ENCODE peak calls at places on chromosomes 16 and 17, in six cellular contexts. K is pancreas, O is suprapubic skin, T is stomach, A is IMR-90, I is WERI-Rb-1. C is an unnamed sample. For H3K9me3, the result is how much of the 10 kb centered on the place peaks cover.

GRCh38 chr17:6147054-6147453 is 76.9 kb downstream of the WSCD1 start:
- DNase-seq in O (no peak), K (no peak), A (no peak), T (no peak), I (no peak), C (no peak)

GRCh38 chr17:7029659-7030058 is 6.2 kb upstream of the SLC16A13 start:
- DNase-seq in A (no peak), K (no peak), I (no peak), O (no peak), T (no peak), C (peak)

GRCh38 chr16:1906052-1906845 is 12.0 kb downstream of the HS3ST6 start:
- DNase-seq in K (no peak), O (no peak), T (no peak), A (no peak), I (no peak), C (no peak)

GRCh38 chr17:75383842-75384195 is 21.7 kb downstream of the GRB2 start:
- DNase-seq in K (no peak), A (no peak), T (no peak), O (no peak), I (no peak), C (no peak)

GRCh38 chr17:2690165-2691068 is 21.1 kb downstream of the CLUH start:
- DNase-seq in T (no peak), K (no peak), A (no peak), I (no peak), O (no peak), C (no peak)

GRCh38 chr16:67562918-67563707 is 787 bp downstream of the CTCF start:
- DNase-seq in K (peak), T (peak), O (no peak), A (peak), I (peak), C (peak)

GRCh38 chr16:29994613-29995329 is 646 bp downstream of the HIRIP3 start:
- DNase-seq in T (peak), I (peak), K (peak), A (peak), O (no peak), C (peak)

GRCh38 chr16:67431077-67431804 is at the start of gene HSD11B2:
- DNase-seq in O (no peak), I (peak), T (peak), K (peak), A (peak), C (no peak)

GRCh38 chr16:11562941-11563340 is 23.8 kb downstream of the LITAF start:
- DNase-seq in I (no peak), O (no peak), K (no peak), A (no peak), T (no peak), C (no peak)

GRCh38 chr17:9371019-9371418 is 204.6 kb downstream of the STX8 start:
- DNase-seq in T (no peak), O (no peak), I (no peak), K (peak), A (peak), C (no peak)

GRCh38 chr16:13138528-13138927 is 237.1 kb downstream of the SHISA9 start:
- DNase-seq in T (no peak), A (no peak), I (no peak), O (no peak), K (no peak), C (no peak)

GRCh38 chr16:87345721-87346424 is 28.7 kb upstream of the C16orf95 start:
- DNase-seq in K (no peak), A (no peak), I (no peak), O (no peak), T (no peak), C (no peak)

GRCh38 chr17:36705651-36706436 is 104.5 kb downstream of the MRM1 start:
- DNase-seq in O (no peak), K (no peak), T (peak), I (peak), A (peak), C (peak)

GRCh38 chr16:54501797-54502196 is 215.2 kb upstream of the IRX3 start:
- DNase-seq in I (no peak), O (no peak), K (no peak), T (no peak), A (no peak), C (no peak)

GRCh38 chr16:968620-969019 is 2.2 kb downstream of the LMF1 start:
- DNase-seq in I (no peak), T (no peak), K (no peak), A (no peak), O (no peak), C (no peak)

GRCh38 chr16:88484505-88485365 is 31.7 kb downstream of the ZFPM1 start:
- DNase-seq in K (no peak), A (no peak), I (no peak), T (peak), O (no peak), C (no peak)

GRCh38 chr17:17580662-17581470 is 10.6 kb downstream of the PEMT start:
- DNase-seq in T (no peak), A (peak), I (peak), O (no peak), K (no peak), C (no peak)

GRCh38 chr17:60095830-60096229 is 17.1 kb upstream of the HEATR6 start:
- DNase-seq in T (no peak), A (no peak), O (no peak), K (no peak), I (no peak), C (no peak)

GRCh38 chr17:78496311-78496710 is 80.9 kb downstream of the DNAH17 start:
- DNase-seq in T (no peak), K (no peak), A (no peak), I (no peak), O (no peak), C (no peak)

GRCh38 chr16:1188781-1189189 is 35.9 kb downstream of the CACNA1H start:
- DNase-seq in O (no peak), K (peak), I (no peak), A (peak), T (peak), C (peak)

GRCh38 chr17:50013079-50013478 is 18.1 kb upstream of the DLX3 start:
- DNase-seq in I (no peak), T (peak), O (no peak), A (no peak), K (no peak), C (no peak)

GRCh38 chr17:50009282-50009681 is 14.3 kb upstream of the DLX3 start:
- DNase-seq in K (no peak), A (no peak), I (no peak), T (no peak), O (no peak), C (no peak)

GRCh38 chr17:50018909-50019308 is 23.9 kb upstream of the DLX3 start:
- DNase-seq in O (no peak), K (no peak), A (peak), I (no peak), T (no peak), C (no peak)

GRCh38 chr17:50014471-50015088 is 19.6 kb upstream of the DLX3 start:
- DNase-seq in I (no peak), O (no peak), A (no peak), T (peak), K (no peak), C (no peak)

GRCh38 chr17:50015146-50015545 is 20.1 kb upstream of the DLX3 start:
- DNase-seq in I (no peak), A (no peak), T (no peak), K (no peak), O (no peak), C (no peak)
- H3K9me3 ChIP-seq in I (under half), A (under half), T (under half), K (under half), O (under half), C (under half)

GRCh38 chr16:31472559-31473203 is 729 bp downstream of the TGFB1I1 start:
- DNase-seq in K (peak), I (peak), T (peak), O (peak), A (peak), C (no peak)
- TF ChIP-seq CTCF in K (peak), I (peak), T (peak), O (peak), A (peak), C (no peak)

DNA sequence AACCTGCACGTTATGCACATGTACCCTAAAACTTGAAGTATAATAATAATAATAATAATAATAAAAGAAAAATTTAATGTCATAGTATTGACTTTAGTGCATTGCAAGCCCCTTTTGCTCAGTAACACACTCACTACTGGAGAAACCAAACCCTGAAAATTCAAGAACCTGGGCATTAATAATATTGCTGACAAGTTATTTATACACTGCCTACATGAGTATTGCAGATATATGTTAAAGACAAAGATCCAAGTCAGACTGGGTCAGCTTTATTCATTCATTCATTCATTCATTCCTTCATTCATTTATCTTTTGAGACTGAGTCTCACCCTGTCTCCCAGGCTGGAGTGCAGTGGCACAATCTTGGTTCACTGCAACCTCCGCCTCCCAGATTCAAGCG is 1711.2 kb downstream of the TP53TG3F start:
- DNase-seq in A (no peak), I (no peak), O (no peak), K (no peak), T (no peak), C (no peak)
- H3K9me3 ChIP-seq in A (under half), I (under half), O (under half), K (under half), T (half or more), C (under half)

GRCh38 chr16:86073103-86073625 is 174.2 kb downstream of the IRF8 start:
- DNase-seq in O (no peak), K (no peak), A (no peak), T (no peak), I (no peak), C (no peak)

GRCh38 chr16:86071611-86072240 is 172.8 kb downstream of the IRF8 start:
- DNase-seq in I (no peak), K (no peak), T (no peak), A (no peak), O (no peak), C (no peak)

GRCh38 chr16:86070971-86071370 is 172.0 kb downstream of the IRF8 start:
- DNase-seq in I (no peak), K (no peak), O (no peak), T (no peak), A (no peak), C (no peak)

GRCh38 chr16:86073763-86074493 is 175.0 kb downstream of the IRF8 start:
- DNase-seq in O (no peak), I (no peak), T (no peak), A (no peak), K (no peak), C (no peak)

GRCh38 chr16:86072328-86073102 is 173.6 kb downstream of the IRF8 start:
- DNase-seq in A (peak), T (peak), K (peak), I (peak), O (no peak), C (no peak)
- TF ChIP-seq CTCF in A (peak), T (peak), K (peak), I (peak), O (peak), C (peak)